ENCODE peak calls at places on chromosome 20, in five cellular contexts. X is mesenchymal stem cell, B is H1, S is trophoblast cell, N is neuronal stem cell. P is an unnamed sample.

GRCh38 chr20:57594092-57594911 is 25.9 kb downstream of the ZBP1 start:
- DNase-seq in N (peak; percentile 62), B (peak; percentile 31), S (peak; percentile 72), X (peak; percentile 30), P (peak; percentile 62)

GRCh38 chr20:12095224-12095623 is 177.5 kb downstream of the BTBD3 start:
- DNase-seq in B (no peak), X (no peak), S (no peak), N (no peak), P (no peak)

GRCh38 chr20:63531686-63532448 is 5.3 kb downstream of the PTK6 start:
- DNase-seq in S (no peak), X (peak; percentile 20), N (no peak), B (no peak), P (no peak)

GRCh38 chr20:57505991-57506390 is 18.9 kb downstream of the CTCFL start:
- DNase-seq in S (no peak), X (no peak), B (no peak), N (no peak), P (no peak)

GRCh38 chr20:21048841-21049273 is 57.3 kb downstream of the LINC00237 start:
- DNase-seq in N (peak; percentile 15), X (no peak), B (no peak), S (peak; percentile 46), P (peak; percentile 79)

GRCh38 chr20:12775041-12775440 is 233.7 kb upstream of the SPTLC3 start:
- DNase-seq in X (no peak), S (no peak), B (no peak), N (no peak), P (no peak)

GRCh38 chr20:59751075-59751711 is 146.9 kb downstream of the PHACTR3 start:
- DNase-seq in N (peak; percentile 60), B (peak; percentile 23), S (peak; percentile 68), X (no peak), P (peak; percentile 86)

GRCh38 chr20:63891061-63892002 is 3.6 kb upstream of the DNAJC5 start:
- DNase-seq in X (no peak), S (no peak), N (no peak), B (no peak), P (peak; percentile 42)

GRCh38 chr20:39778847-39779641 is 816.9 kb downstream of the DHX35 start:
- DNase-seq in X (no peak), B (no peak), S (no peak), N (no peak), P (no peak)

GRCh38 chr20:4571759-4572531 is 149.8 kb upstream of the PRND start:
- DNase-seq in N (no peak), S (no peak), X (no peak), B (no peak), P (no peak)

GRCh38 chr20:53692465-53693067 is 98.9 kb upstream of the ZNF217 start:
- DNase-seq in B (no peak), S (peak; percentile 39), N (no peak), X (peak; percentile 66), P (no peak)

GRCh38 chr20:47428164-47428563 is 71.7 kb upstream of the ZMYND8 start:
- DNase-seq in B (no peak), N (no peak), S (peak; percentile 21), X (no peak), P (no peak)

GRCh38 chr20:24364464-24364863 is 105.0 kb upstream of the SYNDIG1 start:
- DNase-seq in N (no peak), X (no peak), S (no peak), B (no peak), P (no peak)

GRCh38 chr20:43914286-43914685 is 366 bp upstream of the TOX2 start:
- DNase-seq in N (no peak), X (no peak), S (no peak), B (no peak), P (no peak)

GRCh38 chr20:45347936-45348809 is at the start of gene SDC4:
- DNase-seq in X (peak; percentile 73), S (peak; percentile 80), B (no peak), N (no peak), P (peak; percentile 63)

GRCh38 chr20:17995967-17996819 is 27.4 kb downstream of the MGME1 start:
- DNase-seq in B (no peak), N (peak; percentile 41), S (peak; percentile 82), X (peak; percentile 61), P (no peak)

GRCh38 chr20:39164642-39165041 is 202.5 kb downstream of the DHX35 start:
- DNase-seq in N (no peak), B (no peak), X (no peak), S (no peak), P (no peak)

GRCh38 chr20:53891306-53891894 is 179.0 kb downstream of the BCAS1 start:
- DNase-seq in N (no peak), X (peak; percentile 86), S (no peak), B (no peak), P (no peak)

GRCh38 chr20:45406260-45407066 is 1.6 kb upstream of the DBNDD2 start:
- DNase-seq in S (peak; percentile 22), N (peak; percentile 40), X (peak; percentile 36), B (no peak), P (peak; percentile 71)

GRCh38 chr20:36624068-36624813 is 18.7 kb downstream of the RAB5IF start:
- DNase-seq in S (no peak), X (no peak), N (no peak), B (no peak), P (peak; percentile 63)

GRCh38 chr20:58693226-58694006 is 816 bp downstream of the NPEPL1 start:
- DNase-seq in N (peak; percentile 12), S (no peak), B (no peak), X (peak; percentile 26), P (peak; percentile 46)

GRCh38 chr20:4780245-4780644 is 58.5 kb downstream of the PRND start:
- DNase-seq in S (no peak), X (no peak), B (no peak), N (no peak), P (no peak)

DNA sequence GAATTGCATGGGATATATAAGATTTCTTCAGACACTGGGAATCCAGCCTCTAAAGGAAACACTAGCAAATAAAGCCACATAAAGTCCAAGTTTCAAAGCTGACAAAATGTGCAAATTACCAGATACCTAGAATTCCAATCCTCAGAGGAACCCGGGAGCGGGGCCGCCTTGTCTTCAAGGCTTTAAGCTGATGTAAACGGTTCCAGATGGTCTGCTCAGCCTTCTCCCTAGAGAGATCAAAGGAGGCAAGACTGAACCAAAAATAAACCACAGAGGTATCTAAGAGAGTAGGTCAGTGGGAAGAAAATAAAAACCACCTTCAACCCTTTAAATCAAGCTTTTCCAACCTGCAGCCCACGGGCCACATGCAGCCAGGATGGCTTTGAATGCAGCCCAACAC is 9.3 kb downstream of the CDK5RAP1 start:
- DNase-seq in B (no peak), N (no peak), S (no peak), X (peak; percentile 56), P (no peak)
- H3K9ac ChIP-seq in B (no peak overlapping the region), N (no peak overlapping the region), S (no peak overlapping the region), X (no peak overlapping the region), P (no peak overlapping the region)

GRCh38 chr20:50909413-50909812 is 21.8 kb downstream of the ADNP start:
- DNase-seq in S (no peak), X (no peak), B (no peak), N (no peak), P (no peak)
- H2BK12ac ChIP-seq in S (no peak overlapping the region), X (no peak overlapping the region), B (no peak overlapping the region), N (no peak overlapping the region), P (no peak overlapping the region)

GRCh38 chr20:14441201-14441600 is 103.8 kb upstream of the FLRT3 start:
- DNase-seq in N (no peak), X (peak; percentile 65), B (no peak), S (peak; percentile 18), P (no peak)
- H3K9ac ChIP-seq in N (no peak overlapping the region), X (no peak overlapping the region), B (no peak overlapping the region), S (no peak overlapping the region), P (no peak overlapping the region)

GRCh38 chr20:56392282-56393132 is at the start of gene CSTF1:
- DNase-seq in N (peak; percentile 97), X (peak; percentile 100), S (peak; percentile 100), B (peak; percentile 99), P (peak; percentile 99)

GRCh38 chr20:56395166-56395565 is 2.7 kb downstream of the CSTF1 start:
- DNase-seq in X (no peak), N (no peak), S (no peak), B (no peak), P (no peak)

GRCh38 chr20:56391596-56392281 is at the start of gene AURKA:
- DNase-seq in X (peak; percentile 42), S (peak; percentile 6), N (no peak), B (no peak), P (no peak)

GRCh38 chr20:56393653-56394052 is 1.2 kb downstream of the CSTF1 start:
- DNase-seq in X (no peak), N (no peak), S (no peak), B (no peak), P (no peak)

GRCh38 chr20:56393133-56393472 is 658 bp downstream of the CSTF1 start:
- DNase-seq in X (peak; percentile 16), B (no peak), S (no peak), N (no peak), P (no peak)
- H2BK12ac ChIP-seq in X (no peak overlapping the region), B (no peak overlapping the region), S (no peak overlapping the region), N (no peak overlapping the region), P (no peak overlapping the region)

DNA sequence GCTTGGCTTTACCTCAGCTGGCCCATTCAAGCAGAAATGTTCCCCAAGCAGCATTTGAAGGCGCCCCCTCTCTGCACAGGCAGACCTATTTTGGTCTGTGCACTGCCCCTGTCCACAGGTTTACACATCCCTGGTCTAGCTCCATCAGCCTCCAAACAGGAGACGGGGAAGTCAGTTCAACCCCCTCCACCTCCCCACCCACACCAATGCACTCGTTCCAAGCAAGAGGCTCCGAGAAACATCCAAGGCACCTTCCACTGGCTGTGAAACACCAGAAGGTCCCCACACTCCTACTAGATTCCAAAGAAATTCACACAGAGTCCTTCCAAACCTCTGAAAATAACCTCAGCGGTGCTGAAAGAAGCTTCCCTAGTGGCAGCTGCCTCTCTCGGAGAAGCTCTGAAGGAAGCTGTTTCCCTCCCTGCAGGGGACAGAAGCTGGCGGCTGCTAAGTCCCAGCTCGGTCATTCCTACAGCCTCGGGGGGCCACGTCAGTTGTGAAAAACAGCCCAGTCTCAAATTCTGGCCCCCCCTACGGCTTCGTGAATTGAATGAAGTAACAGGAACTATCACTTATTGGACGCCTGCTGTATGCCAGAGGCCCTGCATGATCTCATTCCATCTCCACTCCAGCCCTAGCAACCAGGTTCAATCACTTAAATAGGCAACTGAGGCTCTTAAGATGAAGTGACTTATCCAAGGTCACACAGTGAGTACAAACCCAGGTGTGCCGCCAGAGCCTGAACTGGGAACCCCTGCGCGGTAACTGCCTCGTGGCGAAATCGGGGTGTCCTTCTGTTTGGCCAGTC is 815 bp downstream of the SPATA2 start:
- DNase-seq in N (no peak), S (peak; percentile 33), B (no peak), X (peak; percentile 60), P (no peak)
- H3K9ac ChIP-seq in N (peak overlapping the region; percentile 94), S (peak overlapping the region; percentile 74), B (peak overlapping the region; percentile 79), X (peak overlapping the region; percentile 95), P (peak overlapping the region; percentile 99)

GRCh38 chr20:32969356-32970114 is 34.7 kb downstream of the SUN5 start:
- DNase-seq in X (no peak), S (no peak), N (no peak), B (no peak), P (peak; percentile 23)
- H2BK12ac ChIP-seq in X (no peak overlapping the region), S (no peak overlapping the region), N (no peak overlapping the region), B (peak overlapping the region; percentile 94), P (no peak overlapping the region)

GRCh38 chr20:22583773-22584629 is at the start of gene FOXA2:
- DNase-seq in S (no peak), B (no peak), N (no peak), X (no peak), P (peak; percentile 75)
- H3K9ac ChIP-seq in S (no peak within 1 kb of the TSS), B (no peak within 1 kb of the TSS), N (peak within 1 kb of the TSS; percentile 38), X (no peak within 1 kb of the TSS), P (no peak within 1 kb of the TSS)

P was measured in H9.